ENCODE peak calls at places on chromosomes 12 and 14, in ten cellular contexts. V, N, X, Y, D, B, Q, C, M and F are unnamed samples.
A peak's percentile ranks its signal among the peaks of the same experiment; 100 is the strongest.

GRCh38 chr12:132255642-132256041 is 73.7 kb downstream of the GALNT9 start:
- DNase-seq in V (no peak), N (no peak), X (no peak), Y (no peak), D (no peak), B (no peak), Q (no peak), C (no peak), M (no peak), F (no peak)

GRCh38 chr12:6575648-6576047 is 7.6 kb upstream of the NOP2 start:
- DNase-seq in V (no peak), N (no peak), X (no peak), Y (no peak), D (no peak), B (no peak), Q (no peak), C (no peak), M (no peak), F (no peak)

GRCh38 chr14:64879635-64880381 is at the start of gene SPTB:
- DNase-seq in V (no peak), N (peak; percentile 43), X (peak; percentile 64), Y (peak; percentile 70), D (peak; percentile 72), B (no peak), Q (no peak), C (no peak), M (peak; percentile 8), F (no peak)

GRCh38 chr12:88306471-88307069 is 164.5 kb downstream of the TMTC3 start:
- DNase-seq in V (no peak), N (no peak), X (no peak), Y (no peak), D (no peak), B (no peak), Q (no peak), C (no peak), M (no peak), F (no peak)

GRCh38 chr14:20690848-20691640 is 2.5 kb downstream of the ANG start:
- DNase-seq in V (no peak), N (peak; percentile 42), X (no peak), Y (no peak), D (peak; percentile 75), B (peak; percentile 77), Q (peak; percentile 72), C (no peak), M (peak; percentile 84), F (peak; percentile 5)

GRCh38 chr14:77882098-77882497 is 82.2 kb downstream of the ADCK1 start:
- DNase-seq in V (peak; percentile 9), N (peak; percentile 93), X (no peak), Y (peak; percentile 68), D (no peak), B (no peak), Q (no peak), C (no peak), M (peak; percentile 30), F (no peak)

GRCh38 chr12:6231359-6232268 is 31.4 kb downstream of the CD9 start:
- DNase-seq in V (no peak), N (no peak), X (no peak), Y (no peak), D (peak; percentile 75), B (no peak), Q (no peak), C (no peak), M (no peak), F (no peak)

GRCh38 chr12:127429556-127429955 is 837.4 kb upstream of the TMEM132C start:
- DNase-seq in V (no peak), N (no peak), X (no peak), Y (no peak), D (no peak), B (no peak), Q (no peak), C (no peak), M (no peak), F (no peak)

GRCh38 chr14:95023115-95023514 is 134.2 kb downstream of the DICER1 start:
- DNase-seq in V (no peak), N (no peak), X (no peak), Y (no peak), D (no peak), B (no peak), Q (no peak), C (no peak), M (no peak), F (no peak)

GRCh38 chr12:16175893-16176292 is 101.6 kb downstream of the SLC15A5 start:
- DNase-seq in V (no peak), N (no peak), X (no peak), Y (no peak), D (no peak), B (no peak), Q (no peak), C (no peak), M (peak; percentile 17), F (no peak)

GRCh38 chr14:27553820-27554219 is 956.0 kb upstream of the NOVA1 start:
- DNase-seq in V (no peak), N (no peak), X (no peak), Y (no peak), D (no peak), B (peak; percentile 1), Q (no peak), C (peak; percentile 1), M (no peak), F (no peak)

GRCh38 chr12:26402648-26403047 is 207.3 kb downstream of the SSPN start:
- DNase-seq in V (peak; percentile 53), N (peak; percentile 68), X (no peak), Y (no peak), D (peak; percentile 56), B (no peak), Q (no peak), C (peak; percentile 9), M (peak; percentile 2), F (no peak)

GRCh38 chr12:45966486-45966885 is 23.9 kb downstream of the SCAF11 start:
- DNase-seq in V (peak; percentile 23), N (no peak), X (no peak), Y (no peak), D (no peak), B (peak; percentile 71), Q (peak; percentile 78), C (no peak), M (peak; percentile 79), F (peak; percentile 3)

GRCh38 chr14:67480011-67480410 is 8.5 kb downstream of the TMEM229B start:
- DNase-seq in V (no peak), N (no peak), X (no peak), Y (no peak), D (no peak), B (no peak), Q (no peak), C (no peak), M (no peak), F (no peak)

GRCh38 chr12:112906712-112907414 is at the start of gene OAS1:
- DNase-seq in V (peak; percentile 34), N (peak; percentile 20), X (no peak), Y (no peak), D (peak; percentile 84), B (peak; percentile 75), Q (peak; percentile 22), C (no peak), M (peak; percentile 51), F (peak; percentile 42)
- H3K4me3 ChIP-seq in V (peak within 1 kb of the TSS; percentile 9), N (no peak within 1 kb of the TSS), X (peak within 1 kb of the TSS; percentile 69), Y (peak within 1 kb of the TSS; percentile 59), D (peak within 1 kb of the TSS; percentile 47), B (no peak within 1 kb of the TSS), Q (peak within 1 kb of the TSS; percentile 30), C (no peak within 1 kb of the TSS), M (peak within 1 kb of the TSS; percentile 54), F (peak within 1 kb of the TSS; percentile 50)

GRCh38 chr14:99249389-99249788 is 22.6 kb downstream of the BCL11B start:
- DNase-seq in V (no peak), N (no peak), X (no peak), Y (no peak), D (no peak), B (no peak), Q (no peak), C (no peak), M (no peak), F (no peak)

GRCh38 chr14:99247091-99247729 is 24.8 kb downstream of the BCL11B start:
- DNase-seq in V (no peak), N (peak; percentile 41), X (no peak), Y (no peak), D (no peak), B (no peak), Q (no peak), C (no peak), M (no peak), F (no peak)

GRCh38 chr14:99246536-99247083 is 25.4 kb downstream of the BCL11B start:
- DNase-seq in V (no peak), N (no peak), X (no peak), Y (no peak), D (no peak), B (no peak), Q (no peak), C (no peak), M (no peak), F (no peak)

GRCh38 chr14:99248761-99249171 is 23.2 kb downstream of the BCL11B start:
- DNase-seq in V (no peak), N (no peak), X (no peak), Y (no peak), D (no peak), B (no peak), Q (no peak), C (no peak), M (no peak), F (no peak)

DNA sequence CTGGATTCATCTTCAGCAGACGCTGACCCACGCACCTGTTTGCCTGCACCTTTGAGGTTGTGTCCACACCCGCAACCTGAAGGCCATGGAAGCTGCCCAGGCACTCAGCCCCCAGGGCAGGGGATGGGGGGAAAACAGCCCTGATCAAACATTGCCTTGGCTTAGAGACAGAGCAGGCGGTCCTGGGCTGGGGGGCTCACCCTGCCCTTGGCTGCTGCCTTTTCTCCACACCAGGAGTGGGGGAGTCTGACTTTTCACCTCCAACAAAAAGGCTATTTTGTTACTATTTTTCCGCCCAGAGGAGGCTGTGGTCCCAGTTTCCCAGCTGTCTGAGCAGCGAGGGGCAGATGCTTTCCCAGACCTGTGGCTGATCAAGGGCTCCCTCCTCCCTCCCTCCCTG is 24.2 kb downstream of the BCL11B start:
- DNase-seq in V (no peak), N (no peak), X (no peak), Y (no peak), D (no peak), B (no peak), Q (no peak), C (no peak), M (no peak), F (no peak)
- H3K36me3 ChIP-seq in V (no peaks in the 10 kb centered on the region), N (no peaks in the 10 kb centered on the region), X (no peaks in the 10 kb centered on the region), Y (no peaks in the 10 kb centered on the region), D (no peaks in the 10 kb centered on the region), B (no peaks in the 10 kb centered on the region), Q (no peaks in the 10 kb centered on the region), C (no peaks in the 10 kb centered on the region), M (no peaks in the 10 kb centered on the region), F (no peaks in the 10 kb centered on the region)

GRCh38 chr12:124386059-124386458 is 91.2 kb downstream of the RFLNA start:
- DNase-seq in V (no peak), N (no peak), X (no peak), Y (peak; percentile 69), D (no peak), B (no peak), Q (no peak), C (no peak), M (peak; percentile 67), F (no peak)
- H3K4me3 ChIP-seq in V (peak overlapping the region; percentile 28), N (no peak overlapping the region), X (no peak overlapping the region), Y (peak overlapping the region; percentile 59), D (no peak overlapping the region), B (no peak overlapping the region), Q (no peak overlapping the region), C (no peak overlapping the region), M (peak overlapping the region; percentile 95), F (no peak overlapping the region)

DNA sequence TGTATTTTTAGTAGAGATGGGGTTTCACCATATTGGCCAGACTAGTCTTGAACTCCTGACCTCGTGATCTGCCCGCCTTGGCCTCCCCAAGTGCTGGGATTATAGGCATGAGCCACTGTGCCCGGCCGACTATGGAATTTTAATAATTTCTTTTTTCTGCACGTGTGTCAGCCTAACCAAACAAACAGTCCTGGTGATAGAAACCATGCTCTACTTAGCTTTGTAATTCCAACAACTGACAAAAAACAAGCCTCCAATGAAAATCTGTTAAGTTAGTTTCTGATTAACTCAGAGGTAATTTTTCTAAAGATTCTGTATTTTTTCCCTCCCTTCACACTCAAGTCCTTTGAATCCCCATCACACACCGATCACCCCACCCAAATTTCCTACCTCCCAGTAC is 15.3 kb downstream of the COQ10A start:
- DNase-seq in V (no peak), N (no peak), X (no peak), Y (no peak), D (no peak), B (no peak), Q (no peak), C (no peak), M (no peak), F (no peak)
- H3K36me3 ChIP-seq in V (peaks cover 5% of the 10 kb centered on the region), N (peaks cover 76% of the 10 kb centered on the region), X (no peaks in the 10 kb centered on the region), Y (no peaks in the 10 kb centered on the region), D (peaks cover 28% of the 10 kb centered on the region), B (peaks cover 24% of the 10 kb centered on the region), Q (peaks cover 53% of the 10 kb centered on the region), C (peaks cover 14% of the 10 kb centered on the region), M (peaks cover 60% of the 10 kb centered on the region), F (peaks cover 74% of the 10 kb centered on the region)